ENCODE peak calls at places on chromosomes 7 and 10, in seven cellular contexts. O is GM23338, N is GM23248, T is OCI-LY7, B is HCT116, F is neural progenitor cell, W is hepatocyte. X is an unnamed sample.

GRCh38 chr10:25047088-25047487 is 30.7 kb downstream of the THNSL1 start:
- DNase-seq in O (no peak), N (peak; percentile 39), T (no peak), B (no peak), F (no peak), W (no peak), X (no peak)

GRCh38 chr10:123945506-123945905 is 53.9 kb upstream of the CPXM2 start:
- DNase-seq in O (peak; percentile 64), N (peak; percentile 79), T (peak; percentile 63), B (peak; percentile 63), F (no peak), W (peak; percentile 37), X (peak; percentile 47)

GRCh38 chr7:80681272-80681885 is 42.9 kb downstream of the CD36 start:
- DNase-seq in O (peak; percentile 14), N (peak; percentile 65), T (no peak), B (peak; percentile 45), F (no peak), W (peak; percentile 42), X (peak; percentile 55)

GRCh38 chr10:129760416-129760815 is 203.7 kb downstream of the EBF3 start:
- DNase-seq in O (no peak), N (no peak), T (no peak), B (no peak), F (no peak), W (no peak), X (no peak)

GRCh38 chr10:70674560-70675495 is 2.5 kb downstream of the ADAMTS14 start:
- DNase-seq in O (no peak), N (no peak), T (no peak), B (no peak), F (no peak), W (no peak), X (no peak)

GRCh38 chr10:128268015-128268722 is 141.9 kb upstream of the MKI67 start:
- DNase-seq in O (peak; percentile 95), N (peak; percentile 48), T (peak; percentile 24), B (peak; percentile 31), F (peak; percentile 92), W (peak; percentile 85), X (peak; percentile 42)

GRCh38 chr7:98314469-98314868 is 33.0 kb downstream of the BRI3 start:
- DNase-seq in O (no peak), N (no peak), T (peak; percentile 69), B (no peak), F (no peak), W (no peak), X (no peak)

GRCh38 chr10:121648493-121648892 is 50.2 kb upstream of the FGFR2 start:
- DNase-seq in O (no peak), N (no peak), T (no peak), B (no peak), F (no peak), W (no peak), X (no peak)

GRCh38 chr7:140625908-140626868 is 14.4 kb downstream of the DENND2A start:
- DNase-seq in O (peak; percentile 77), N (peak; percentile 88), T (no peak), B (no peak), F (peak; percentile 48), W (peak; percentile 86), X (peak; percentile 94)

GRCh38 chr7:137975223-137975622 is 26.7 kb downstream of the CREB3L2 start:
- DNase-seq in O (no peak), N (peak; percentile 92), T (no peak), B (no peak), F (peak; percentile 62), W (no peak), X (no peak)

GRCh38 chr7:46123-46829 is 146.1 kb upstream of the FAM20C start:
- DNase-seq in O (no peak), N (no peak), T (no peak), B (no peak), F (no peak), W (no peak), X (no peak)

GRCh38 chr7:55505259-55505658 is 67.0 kb downstream of the VOPP1 start:
- DNase-seq in O (no peak), N (no peak), T (no peak), B (no peak), F (no peak), W (no peak), X (no peak)

GRCh38 chr7:18420758-18421157 is 74.8 kb upstream of the HDAC9 start:
- DNase-seq in O (no peak), N (no peak), T (no peak), B (no peak), F (no peak), W (no peak), X (no peak)

GRCh38 chr10:32938554-32939061 is 19.4 kb downstream of the ITGB1 start:
- DNase-seq in O (peak; percentile 40), N (peak; percentile 44), T (no peak), B (no peak), F (peak; percentile 37), W (peak; percentile 51), X (no peak)

GRCh38 chr7:37234928-37235327 is 213.7 kb downstream of the ELMO1 start:
- DNase-seq in O (peak; percentile 70), N (peak; percentile 34), T (peak; percentile 48), B (peak; percentile 8), F (peak; percentile 64), W (peak; percentile 47), X (peak; percentile 39)

GRCh38 chr7:89887489-89887888 is 266.8 kb upstream of the STEAP1 start:
- DNase-seq in O (no peak), N (peak; percentile 16), T (no peak), B (no peak), F (no peak), W (peak; percentile 26), X (no peak)

GRCh38 chr10:118986815-118987790 is 42.4 kb upstream of the NANOS1 start:
- DNase-seq in O (no peak), N (no peak), T (no peak), B (no peak), F (no peak), W (no peak), X (no peak)

GRCh38 chr10:91681361-91682276 is 48.7 kb upstream of the PPP1R3C start:
- DNase-seq in O (no peak), N (peak; percentile 55), T (no peak), B (no peak), F (no peak), W (no peak), X (no peak)

GRCh38 chr10:49837685-49838084 is 75.6 kb upstream of the OGDHL start:
- DNase-seq in O (no peak), N (no peak), T (no peak), B (no peak), F (no peak), W (no peak), X (no peak)

GRCh38 chr7:25028370-25028971 is 48.5 kb upstream of the OSBPL3 start:
- DNase-seq in O (no peak), N (peak; percentile 78), T (no peak), B (no peak), F (no peak), W (peak; percentile 65), X (peak; percentile 84)

GRCh38 chr10:123618224-123618623 is 47.9 kb upstream of the GPR26 start:
- DNase-seq in O (no peak), N (no peak), T (no peak), B (no peak), F (no peak), W (no peak), X (no peak)

GRCh38 chr10:50501478-50501877 is 122.3 kb downstream of the SGMS1 start:
- DNase-seq in O (no peak), N (peak; percentile 50), T (no peak), B (no peak), F (no peak), W (no peak), X (peak; percentile 90)

GRCh38 chr10:60810437-60811182 is 32.3 kb downstream of the CDK1 start:
- DNase-seq in O (no peak), N (peak; percentile 70), T (no peak), B (no peak), F (no peak), W (peak; percentile 58), X (peak; percentile 65)

GRCh38 chr10:126872768-126873167 is 32.5 kb upstream of the DOCK1 start:
- DNase-seq in O (peak; percentile 25), N (peak; percentile 16), T (no peak), B (no peak), F (peak; percentile 31), W (no peak), X (no peak)

GRCh38 chr10:26770069-26770468 is 72.6 kb downstream of the PDSS1 start:
- DNase-seq in O (peak; percentile 16), N (no peak), T (no peak), B (no peak), F (no peak), W (no peak), X (no peak)
- H3K4me3 ChIP-seq in O (no peak overlapping the region), N (no peak overlapping the region), T (no peak overlapping the region), B (no peak overlapping the region), F (no peak overlapping the region), W (no peak overlapping the region), X (no peak overlapping the region)

GRCh38 chr10:1059902-1060301 is 3.7 kb downstream of the WDR37 start:
- DNase-seq in O (no peak), N (no peak), T (no peak), B (no peak), F (no peak), W (no peak), X (no peak)
- H3K4me1 ChIP-seq in O (peaks cover 6% of the 10 kb centered on the region), N (peaks cover 28% of the 10 kb centered on the region), T (peaks cover 35% of the 10 kb centered on the region), B (peaks cover 11% of the 10 kb centered on the region), F (peaks cover 11% of the 10 kb centered on the region), W (peaks cover 16% of the 10 kb centered on the region), X (peaks cover 11% of the 10 kb centered on the region)

GRCh38 chr7:1058311-1058710 is 14.0 kb downstream of the GPR146 start:
- DNase-seq in O (no peak), N (no peak), T (no peak), B (no peak), F (no peak), W (no peak), X (no peak)
- TF ChIP-seq EZH2phosphoT487 in O (no peak), N (no peak), T (no peak), B (no peak), F (no peak), W (no peak), X (no peak)

DNA sequence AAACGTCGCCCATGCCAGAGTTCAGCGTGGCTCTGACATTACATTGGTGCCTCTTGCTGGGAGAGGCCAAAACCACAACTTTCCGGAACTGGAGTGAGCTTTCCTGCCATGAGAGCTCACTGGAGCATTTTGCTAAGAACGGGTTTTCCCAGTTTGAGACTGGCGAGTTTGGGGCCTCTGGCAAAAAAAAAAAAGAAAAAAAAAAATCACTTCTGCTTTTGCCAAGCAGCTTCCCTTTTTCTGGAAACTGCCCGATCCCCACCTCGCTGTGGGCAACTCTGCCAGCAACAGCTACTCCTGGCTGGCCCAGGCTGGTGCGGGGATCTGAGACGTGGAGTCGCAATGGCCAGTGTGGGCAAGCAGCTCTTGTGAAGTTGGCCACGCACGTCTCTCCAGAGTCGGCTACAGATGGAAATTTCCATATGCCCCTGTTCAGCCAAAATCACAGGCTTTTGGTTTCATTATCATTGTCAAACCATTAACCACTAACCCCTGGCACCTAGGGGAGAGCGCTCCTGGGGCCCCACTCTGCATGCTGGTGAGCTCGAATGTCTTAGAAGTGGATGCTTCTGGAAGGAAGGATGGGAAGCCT is 25.7 kb downstream of the PRKAG2 start:
- DNase-seq in O (no peak), N (peak; percentile 56), T (no peak), B (no peak), F (no peak), W (no peak), X (peak; percentile 86)
- H3K4me3 ChIP-seq in O (no peak overlapping the region), N (peak overlapping the region; percentile 63), T (no peak overlapping the region), B (no peak overlapping the region), F (no peak overlapping the region), W (no peak overlapping the region), X (no peak overlapping the region)

X was measured in PC-3.